ENCODE peak calls at places on chromosomes 7 and 10, in four cellular contexts. One of them, this sample, is unnamed.
A peak's percentile ranks its signal among the peaks of the same experiment; 100 is the strongest.

GRCh38 chr7:121153995-121154394 is 165.5 kb downstream of the CPED1 start:
- DNase-seq in A673: no peak
- DNase-seq in ureter: no peak
- DNase-seq in AG08395: no peak
- DNase-seq in this sample: no peak

GRCh38 chr7:2072042-2072441 is 160.7 kb downstream of the MAD1L1 start:
- DNase-seq in A673: no peak
- DNase-seq in ureter: no peak
- DNase-seq in AG08395: no peak
- DNase-seq in this sample: no peak

GRCh38 chr7:64872809-64873500 is 30.1 kb upstream of the ZNF273 start:
- DNase-seq in A673: no peak
- DNase-seq in ureter: no peak
- DNase-seq in AG08395: no peak
- DNase-seq in this sample: no peak

GRCh38 chr10:133020193-133020817 is 67.4 kb upstream of the ADGRA1 start:
- DNase-seq in A673: no peak
- DNase-seq in ureter: no peak
- DNase-seq in AG08395: no peak
- DNase-seq in this sample: peak; percentile 38

GRCh38 chr7:123747620-123748141 is 1.1 kb downstream of the WASL start:
- DNase-seq in A673: peak; percentile 71
- DNase-seq in ureter: peak; percentile 79
- DNase-seq in AG08395: peak; percentile 65
- DNase-seq in this sample: peak; percentile 58

GRCh38 chr10:89393898-89394297 is 1.5 kb downstream of the IFIT1 start:
- DNase-seq in A673: no peak
- DNase-seq in ureter: no peak
- DNase-seq in AG08395: no peak
- DNase-seq in this sample: no peak

GRCh38 chr10:121043124-121043849 is 192.1 kb downstream of the WDR11 start:
- DNase-seq in A673: no peak
- DNase-seq in ureter: no peak
- DNase-seq in AG08395: no peak
- DNase-seq in this sample: peak; percentile 62

GRCh38 chr10:113681533-113682470 is 2.1 kb downstream of the CASP7 start:
- DNase-seq in A673: no peak
- DNase-seq in ureter: no peak
- DNase-seq in AG08395: no peak
- DNase-seq in this sample: no peak

GRCh38 chr7:74371381-74372059 is 82.2 kb upstream of the GTF2IRD1 start:
- DNase-seq in A673: peak; percentile 45
- DNase-seq in ureter: peak; percentile 52
- DNase-seq in AG08395: no peak
- DNase-seq in this sample: no peak

GRCh38 chr7:111027396-111027795 is 63.5 kb upstream of the LRRN3 start:
- DNase-seq in A673: no peak
- DNase-seq in ureter: no peak
- DNase-seq in AG08395: no peak
- DNase-seq in this sample: no peak

GRCh38 chr10:3740157-3740871 is 44.7 kb downstream of the KLF6 start:
- DNase-seq in A673: peak; percentile 46
- DNase-seq in ureter: no peak
- DNase-seq in AG08395: peak; percentile 20
- DNase-seq in this sample: no peak

GRCh38 chr7:522071-522937 is 2.7 kb upstream of the PDGFA start:
- DNase-seq in A673: peak; percentile 38
- DNase-seq in ureter: no peak
- DNase-seq in AG08395: peak; percentile 27
- DNase-seq in this sample: peak; percentile 83

GRCh38 chr10:34139559-34139958 is 675.5 kb downstream of the PARD3 start:
- DNase-seq in A673: peak; percentile 9
- DNase-seq in ureter: no peak
- DNase-seq in AG08395: no peak
- DNase-seq in this sample: no peak

GRCh38 chr10:20573924-20574323 is 323.2 kb downstream of the NEBL start:
- DNase-seq in A673: no peak
- DNase-seq in ureter: no peak
- DNase-seq in AG08395: no peak
- DNase-seq in this sample: no peak

GRCh38 chr7:70925411-70926115 is 206.4 kb upstream of the GALNT17 start:
- DNase-seq in A673: no peak
- DNase-seq in ureter: no peak
- DNase-seq in AG08395: no peak
- DNase-seq in this sample: no peak

GRCh38 chr7:94206295-94206694 is 188.4 kb upstream of the COL1A2 start:
- DNase-seq in A673: no peak
- DNase-seq in ureter: no peak
- DNase-seq in AG08395: no peak
- DNase-seq in this sample: no peak

GRCh38 chr7:23115991-23116390 is 10.4 kb downstream of the KLHL7 start:
- DNase-seq in A673: peak; percentile 53
- DNase-seq in ureter: no peak
- DNase-seq in AG08395: no peak
- DNase-seq in this sample: no peak

GRCh38 chr7:155381852-155382801 is 75.8 kb upstream of the EN2 start:
- DNase-seq in A673: no peak
- DNase-seq in ureter: no peak
- DNase-seq in AG08395: no peak
- DNase-seq in this sample: peak; percentile 44

GRCh38 chr10:27251554-27251953 is 11.0 kb upstream of the ACBD5 start:
- DNase-seq in A673: no peak
- DNase-seq in ureter: no peak
- DNase-seq in AG08395: no peak
- DNase-seq in this sample: no peak

GRCh38 chr10:79608505-79609375 is 2.0 kb upstream of the SFTPA1 start:
- DNase-seq in A673: peak; percentile 39
- DNase-seq in ureter: no peak
- DNase-seq in AG08395: peak; percentile 8
- DNase-seq in this sample: no peak

GRCh38 chr7:922334-923107 is 32.0 kb downstream of the ADAP1 start:
- DNase-seq in A673: no peak
- DNase-seq in ureter: peak; percentile 43
- DNase-seq in AG08395: no peak
- DNase-seq in this sample: peak; percentile 12

GRCh38 chr7:28885771-28886170 is 72.4 kb downstream of the TRIL start:
- DNase-seq in A673: no peak
- DNase-seq in ureter: no peak
- DNase-seq in AG08395: no peak
- DNase-seq in this sample: no peak

GRCh38 chr10:79981673-79982485 is 33.0 kb upstream of the SFTPD start:
- DNase-seq in A673: peak; percentile 71
- DNase-seq in ureter: peak; percentile 55
- DNase-seq in AG08395: peak; percentile 50
- DNase-seq in this sample: peak; percentile 90

GRCh38 chr7:111486472-111487142 is 75.7 kb downstream of the IMMP2L start:
- DNase-seq in A673: peak; percentile 67
- DNase-seq in ureter: no peak
- DNase-seq in AG08395: peak; percentile 61
- DNase-seq in this sample: no peak

GRCh38 chr7:158740013-158740656 is 35.5 kb upstream of the NCAPG2 start:
- DNase-seq in A673: no peak
- DNase-seq in ureter: no peak
- DNase-seq in AG08395: peak; percentile 55
- DNase-seq in this sample: peak; percentile 66

GRCh38 chr10:71974489-71975011 is 10.4 kb downstream of the CHST3 start:
- DNase-seq in A673: no peak
- DNase-seq in ureter: no peak
- DNase-seq in AG08395: peak; percentile 77
- DNase-seq in this sample: peak; percentile 77

GRCh38 chr7:1607686-1608085 is 37.9 kb upstream of the PSMG3 start:
- DNase-seq in A673: no peak
- DNase-seq in ureter: no peak
- DNase-seq in AG08395: no peak
- DNase-seq in this sample: no peak

GRCh38 chr10:3525832-3526449 is 259.1 kb downstream of the KLF6 start:
- DNase-seq in A673: peak; percentile 76
- DNase-seq in ureter: peak; percentile 57
- DNase-seq in AG08395: peak; percentile 97
- DNase-seq in this sample: no peak